ENCODE peak calls at places on chromosome 5, in seven cellular contexts. One of them, this sample, is unnamed.

GRCh38 chr5:76104027-76104426 is 20.8 kb downstream of the SV2C start:
- DNase-seq in stimulated activated CD8-positive, alpha-beta memory T cell treated with anti-CD3 and anti-CD28 coated beads, Interleukin-4, amount 100 ng/mL, for 48 hours: peak
- DNase-seq in activated naive CD8-positive, alpha-beta T cell treated with anti-CD3 and anti-CD28 coated beads, Interleukin-2, amount 50 U/mL, for 24 hours: peak
- DNase-seq in posterior cingulate gyrus: no peak
- DNase-seq in A172: peak
- DNase-seq in head of caudate nucleus: no peak
- DNase-seq in RKO: peak
- DNase-seq in this sample: no peak

GRCh38 chr5:142479854-142480253 is 155.0 kb upstream of the SPRY4 start:
- DNase-seq in stimulated activated CD8-positive, alpha-beta memory T cell treated with anti-CD3 and anti-CD28 coated beads, Interleukin-4, amount 100 ng/mL, for 48 hours: no peak
- DNase-seq in activated naive CD8-positive, alpha-beta T cell treated with anti-CD3 and anti-CD28 coated beads, Interleukin-2, amount 50 U/mL, for 24 hours: no peak
- DNase-seq in posterior cingulate gyrus: no peak
- DNase-seq in A172: no peak
- DNase-seq in head of caudate nucleus: no peak
- DNase-seq in RKO: no peak
- DNase-seq in this sample: no peak

GRCh38 chr5:159105318-159106053 is 5.8 kb upstream of the EBF1 start:
- DNase-seq in stimulated activated CD8-positive, alpha-beta memory T cell treated with anti-CD3 and anti-CD28 coated beads, Interleukin-4, amount 100 ng/mL, for 48 hours: no peak
- DNase-seq in activated naive CD8-positive, alpha-beta T cell treated with anti-CD3 and anti-CD28 coated beads, Interleukin-2, amount 50 U/mL, for 24 hours: no peak
- DNase-seq in posterior cingulate gyrus: no peak
- DNase-seq in A172: no peak
- DNase-seq in head of caudate nucleus: no peak
- DNase-seq in RKO: no peak
- DNase-seq in this sample: no peak

GRCh38 chr5:54404568-54404967 is 50.9 kb upstream of the HSPB3 start:
- DNase-seq in stimulated activated CD8-positive, alpha-beta memory T cell treated with anti-CD3 and anti-CD28 coated beads, Interleukin-4, amount 100 ng/mL, for 48 hours: no peak
- DNase-seq in activated naive CD8-positive, alpha-beta T cell treated with anti-CD3 and anti-CD28 coated beads, Interleukin-2, amount 50 U/mL, for 24 hours: no peak
- DNase-seq in posterior cingulate gyrus: no peak
- DNase-seq in A172: no peak
- DNase-seq in head of caudate nucleus: no peak
- DNase-seq in RKO: no peak
- DNase-seq in this sample: no peak

GRCh38 chr5:110925398-110925797 is 146.1 kb upstream of the TSLP start:
- DNase-seq in stimulated activated CD8-positive, alpha-beta memory T cell treated with anti-CD3 and anti-CD28 coated beads, Interleukin-4, amount 100 ng/mL, for 48 hours: no peak
- DNase-seq in activated naive CD8-positive, alpha-beta T cell treated with anti-CD3 and anti-CD28 coated beads, Interleukin-2, amount 50 U/mL, for 24 hours: no peak
- DNase-seq in posterior cingulate gyrus: no peak
- DNase-seq in A172: no peak
- DNase-seq in head of caudate nucleus: no peak
- DNase-seq in RKO: no peak
- DNase-seq in this sample: peak

GRCh38 chr5:27516437-27516836 is 478.1 kb upstream of the CDH9 start:
- DNase-seq in stimulated activated CD8-positive, alpha-beta memory T cell treated with anti-CD3 and anti-CD28 coated beads, Interleukin-4, amount 100 ng/mL, for 48 hours: no peak
- DNase-seq in activated naive CD8-positive, alpha-beta T cell treated with anti-CD3 and anti-CD28 coated beads, Interleukin-2, amount 50 U/mL, for 24 hours: no peak
- DNase-seq in posterior cingulate gyrus: no peak
- DNase-seq in A172: peak
- DNase-seq in head of caudate nucleus: no peak
- DNase-seq in RKO: no peak
- DNase-seq in this sample: no peak

GRCh38 chr5:39605966-39606591 is 181.3 kb upstream of the DAB2 start:
- DNase-seq in stimulated activated CD8-positive, alpha-beta memory T cell treated with anti-CD3 and anti-CD28 coated beads, Interleukin-4, amount 100 ng/mL, for 48 hours: no peak
- DNase-seq in activated naive CD8-positive, alpha-beta T cell treated with anti-CD3 and anti-CD28 coated beads, Interleukin-2, amount 50 U/mL, for 24 hours: no peak
- DNase-seq in posterior cingulate gyrus: no peak
- DNase-seq in A172: peak
- DNase-seq in head of caudate nucleus: no peak
- DNase-seq in RKO: peak
- DNase-seq in this sample: no peak

GRCh38 chr5:134813827-134814226 is 31.9 kb upstream of the C5orf24 start:
- DNase-seq in stimulated activated CD8-positive, alpha-beta memory T cell treated with anti-CD3 and anti-CD28 coated beads, Interleukin-4, amount 100 ng/mL, for 48 hours: no peak
- DNase-seq in activated naive CD8-positive, alpha-beta T cell treated with anti-CD3 and anti-CD28 coated beads, Interleukin-2, amount 50 U/mL, for 24 hours: no peak
- DNase-seq in posterior cingulate gyrus: no peak
- DNase-seq in A172: no peak
- DNase-seq in head of caudate nucleus: no peak
- DNase-seq in RKO: no peak
- DNase-seq in this sample: no peak

GRCh38 chr5:92505925-92506324 is 1075.1 kb downstream of the NR2F1-AS1 start:
- DNase-seq in stimulated activated CD8-positive, alpha-beta memory T cell treated with anti-CD3 and anti-CD28 coated beads, Interleukin-4, amount 100 ng/mL, for 48 hours: no peak
- DNase-seq in activated naive CD8-positive, alpha-beta T cell treated with anti-CD3 and anti-CD28 coated beads, Interleukin-2, amount 50 U/mL, for 24 hours: no peak
- DNase-seq in posterior cingulate gyrus: no peak
- DNase-seq in A172: peak
- DNase-seq in head of caudate nucleus: no peak
- DNase-seq in RKO: peak
- DNase-seq in this sample: no peak

GRCh38 chr5:123035320-123035949 is 1.1 kb downstream of the PPIC start:
- DNase-seq in stimulated activated CD8-positive, alpha-beta memory T cell treated with anti-CD3 and anti-CD28 coated beads, Interleukin-4, amount 100 ng/mL, for 48 hours: peak
- DNase-seq in activated naive CD8-positive, alpha-beta T cell treated with anti-CD3 and anti-CD28 coated beads, Interleukin-2, amount 50 U/mL, for 24 hours: peak
- DNase-seq in posterior cingulate gyrus: no peak
- DNase-seq in A172: peak
- DNase-seq in head of caudate nucleus: no peak
- DNase-seq in RKO: peak
- DNase-seq in this sample: no peak

GRCh38 chr5:5979362-5979760 is 399.0 kb downstream of the MED10 start:
- DNase-seq in stimulated activated CD8-positive, alpha-beta memory T cell treated with anti-CD3 and anti-CD28 coated beads, Interleukin-4, amount 100 ng/mL, for 48 hours: no peak
- DNase-seq in activated naive CD8-positive, alpha-beta T cell treated with anti-CD3 and anti-CD28 coated beads, Interleukin-2, amount 50 U/mL, for 24 hours: no peak
- DNase-seq in posterior cingulate gyrus: peak
- DNase-seq in A172: no peak
- DNase-seq in head of caudate nucleus: no peak
- DNase-seq in RKO: peak
- DNase-seq in this sample: no peak

GRCh38 chr5:151202381-151203139 is 21.3 kb downstream of the CCDC69 start:
- DNase-seq in stimulated activated CD8-positive, alpha-beta memory T cell treated with anti-CD3 and anti-CD28 coated beads, Interleukin-4, amount 100 ng/mL, for 48 hours: peak
- DNase-seq in activated naive CD8-positive, alpha-beta T cell treated with anti-CD3 and anti-CD28 coated beads, Interleukin-2, amount 50 U/mL, for 24 hours: peak
- DNase-seq in posterior cingulate gyrus: no peak
- DNase-seq in A172: peak
- DNase-seq in head of caudate nucleus: no peak
- DNase-seq in RKO: peak
- DNase-seq in this sample: peak

GRCh38 chr5:67338416-67338815 is 141.8 kb upstream of the CD180 start:
- DNase-seq in stimulated activated CD8-positive, alpha-beta memory T cell treated with anti-CD3 and anti-CD28 coated beads, Interleukin-4, amount 100 ng/mL, for 48 hours: no peak
- DNase-seq in activated naive CD8-positive, alpha-beta T cell treated with anti-CD3 and anti-CD28 coated beads, Interleukin-2, amount 50 U/mL, for 24 hours: no peak
- DNase-seq in posterior cingulate gyrus: no peak
- DNase-seq in A172: no peak
- DNase-seq in head of caudate nucleus: no peak
- DNase-seq in RKO: no peak
- DNase-seq in this sample: no peak

GRCh38 chr5:107724642-107725041 is 53.9 kb upstream of the EFNA5 start:
- DNase-seq in stimulated activated CD8-positive, alpha-beta memory T cell treated with anti-CD3 and anti-CD28 coated beads, Interleukin-4, amount 100 ng/mL, for 48 hours: no peak
- DNase-seq in activated naive CD8-positive, alpha-beta T cell treated with anti-CD3 and anti-CD28 coated beads, Interleukin-2, amount 50 U/mL, for 24 hours: no peak
- DNase-seq in posterior cingulate gyrus: no peak
- DNase-seq in A172: no peak
- DNase-seq in head of caudate nucleus: no peak
- DNase-seq in RKO: no peak
- DNase-seq in this sample: no peak

GRCh38 chr5:21802869-21803490 is 1050.2 kb downstream of the CDH12 start:
- DNase-seq in stimulated activated CD8-positive, alpha-beta memory T cell treated with anti-CD3 and anti-CD28 coated beads, Interleukin-4, amount 100 ng/mL, for 48 hours: no peak
- DNase-seq in activated naive CD8-positive, alpha-beta T cell treated with anti-CD3 and anti-CD28 coated beads, Interleukin-2, amount 50 U/mL, for 24 hours: no peak
- DNase-seq in posterior cingulate gyrus: no peak
- DNase-seq in A172: peak
- DNase-seq in head of caudate nucleus: no peak
- DNase-seq in RKO: peak
- DNase-seq in this sample: no peak

GRCh38 chr5:55911784-55912653 is 60.9 kb downstream of the IL31RA start:
- DNase-seq in stimulated activated CD8-positive, alpha-beta memory T cell treated with anti-CD3 and anti-CD28 coated beads, Interleukin-4, amount 100 ng/mL, for 48 hours: no peak
- DNase-seq in activated naive CD8-positive, alpha-beta T cell treated with anti-CD3 and anti-CD28 coated beads, Interleukin-2, amount 50 U/mL, for 24 hours: no peak
- DNase-seq in posterior cingulate gyrus: no peak
- DNase-seq in A172: no peak
- DNase-seq in head of caudate nucleus: no peak
- DNase-seq in RKO: peak
- DNase-seq in this sample: no peak

GRCh38 chr5:58458851-58459275 is 1.0 kb downstream of the PLK2 start:
- DNase-seq in stimulated activated CD8-positive, alpha-beta memory T cell treated with anti-CD3 and anti-CD28 coated beads, Interleukin-4, amount 100 ng/mL, for 48 hours: no peak
- DNase-seq in activated naive CD8-positive, alpha-beta T cell treated with anti-CD3 and anti-CD28 coated beads, Interleukin-2, amount 50 U/mL, for 24 hours: no peak
- DNase-seq in posterior cingulate gyrus: no peak
- DNase-seq in A172: peak
- DNase-seq in head of caudate nucleus: no peak
- DNase-seq in RKO: no peak
- DNase-seq in this sample: peak

GRCh38 chr5:135445306-135445940 is 1.7 kb downstream of the DCANP1 start:
- DNase-seq in stimulated activated CD8-positive, alpha-beta memory T cell treated with anti-CD3 and anti-CD28 coated beads, Interleukin-4, amount 100 ng/mL, for 48 hours: no peak
- DNase-seq in activated naive CD8-positive, alpha-beta T cell treated with anti-CD3 and anti-CD28 coated beads, Interleukin-2, amount 50 U/mL, for 24 hours: no peak
- DNase-seq in posterior cingulate gyrus: no peak
- DNase-seq in A172: no peak
- DNase-seq in head of caudate nucleus: no peak
- DNase-seq in RKO: no peak
- DNase-seq in this sample: no peak

GRCh38 chr5:103060414-103060954 is 59.5 kb downstream of the GIN1 start:
- DNase-seq in stimulated activated CD8-positive, alpha-beta memory T cell treated with anti-CD3 and anti-CD28 coated beads, Interleukin-4, amount 100 ng/mL, for 48 hours: no peak
- DNase-seq in activated naive CD8-positive, alpha-beta T cell treated with anti-CD3 and anti-CD28 coated beads, Interleukin-2, amount 50 U/mL, for 24 hours: no peak
- DNase-seq in posterior cingulate gyrus: no peak
- DNase-seq in A172: peak
- DNase-seq in head of caudate nucleus: no peak
- DNase-seq in RKO: no peak
- DNase-seq in this sample: no peak

GRCh38 chr5:177367323-177367848 is 9.7 kb downstream of the RGS14 start:
- DNase-seq in stimulated activated CD8-positive, alpha-beta memory T cell treated with anti-CD3 and anti-CD28 coated beads, Interleukin-4, amount 100 ng/mL, for 48 hours: no peak
- DNase-seq in activated naive CD8-positive, alpha-beta T cell treated with anti-CD3 and anti-CD28 coated beads, Interleukin-2, amount 50 U/mL, for 24 hours: no peak
- DNase-seq in posterior cingulate gyrus: no peak
- DNase-seq in A172: no peak
- DNase-seq in head of caudate nucleus: no peak
- DNase-seq in RKO: no peak
- DNase-seq in this sample: no peak

GRCh38 chr5:111280282-111280901 is 56.2 kb downstream of the CAMK4 start:
- DNase-seq in stimulated activated CD8-positive, alpha-beta memory T cell treated with anti-CD3 and anti-CD28 coated beads, Interleukin-4, amount 100 ng/mL, for 48 hours: no peak
- DNase-seq in activated naive CD8-positive, alpha-beta T cell treated with anti-CD3 and anti-CD28 coated beads, Interleukin-2, amount 50 U/mL, for 24 hours: no peak
- DNase-seq in posterior cingulate gyrus: no peak
- DNase-seq in A172: no peak
- DNase-seq in head of caudate nucleus: no peak
- DNase-seq in RKO: no peak
- DNase-seq in this sample: no peak

GRCh38 chr5:2729189-2729588 is 22.3 kb downstream of the IRX2 start:
- DNase-seq in stimulated activated CD8-positive, alpha-beta memory T cell treated with anti-CD3 and anti-CD28 coated beads, Interleukin-4, amount 100 ng/mL, for 48 hours: no peak
- DNase-seq in activated naive CD8-positive, alpha-beta T cell treated with anti-CD3 and anti-CD28 coated beads, Interleukin-2, amount 50 U/mL, for 24 hours: no peak
- DNase-seq in posterior cingulate gyrus: no peak
- DNase-seq in A172: no peak
- DNase-seq in head of caudate nucleus: no peak
- DNase-seq in RKO: no peak
- DNase-seq in this sample: no peak

GRCh38 chr5:90909091-90909503 is 350.5 kb downstream of the ADGRV1 start:
- DNase-seq in stimulated activated CD8-positive, alpha-beta memory T cell treated with anti-CD3 and anti-CD28 coated beads, Interleukin-4, amount 100 ng/mL, for 48 hours: no peak
- DNase-seq in activated naive CD8-positive, alpha-beta T cell treated with anti-CD3 and anti-CD28 coated beads, Interleukin-2, amount 50 U/mL, for 24 hours: no peak
- DNase-seq in posterior cingulate gyrus: no peak
- DNase-seq in A172: no peak
- DNase-seq in head of caudate nucleus: no peak
- DNase-seq in RKO: no peak
- DNase-seq in this sample: no peak

This sample was measured in NCI-H226.